ENCODE peak calls at places on chromosome 7, in ten cellular contexts. P is mucosa of descending colon, L is left ventricle myocardium inferior, G is transverse colon, U is fibroblast of pulmonary artery, I is colonic mucosa, J is AG04450, M is A549, R is astrocyte of the spinal cord, A is mammary epithelial cell. H is an unnamed sample.

GRCh38 chr7:94395141-94396041 is 696 bp downstream of the COL1A2 start:
- DNase-seq in L (no peak), P (no peak), R (peak; percentile 89), A (peak; percentile 63), M (peak; percentile 47), U (peak; percentile 94), I (peak; percentile 50), G (peak; percentile 30), J (peak; percentile 64), H (peak; percentile 88)

GRCh38 chr7:67484244-67484751 is 487.7 kb downstream of the TYW1 start:
- DNase-seq in R (peak; percentile 53), G (peak; percentile 26), A (peak; percentile 16), J (peak; percentile 15), L (peak; percentile 23), P (no peak), I (peak; percentile 22), U (peak; percentile 72), M (peak; percentile 64), H (peak; percentile 52)

GRCh38 chr7:66250711-66251110 is 45.6 kb downstream of the TPST1 start:
- DNase-seq in R (peak; percentile 79), J (peak; percentile 38), L (no peak), U (peak; percentile 95), A (peak; percentile 99), M (peak; percentile 20), P (no peak), G (no peak), I (no peak), H (peak; percentile 97)

GRCh38 chr7:130951976-130952313 is 217.9 kb upstream of the KLF14 start:
- DNase-seq in G (no peak), M (no peak), U (no peak), J (no peak), L (no peak), P (no peak), I (no peak), A (no peak), R (no peak), H (no peak)

GRCh38 chr7:157419030-157419293 is 82.2 kb downstream of the DNAJB6 start:
- DNase-seq in M (no peak), U (no peak), P (no peak), A (no peak), J (no peak), I (no peak), G (no peak), R (no peak), L (no peak), H (no peak)

GRCh38 chr7:153422291-153423189 is 629.7 kb upstream of the DPP6 start:
- DNase-seq in A (no peak), J (no peak), L (no peak), M (no peak), I (no peak), U (no peak), G (no peak), P (no peak), R (no peak), H (no peak)

GRCh38 chr7:9955138-9955537 is 1018.5 kb upstream of the PHF14 start:
- DNase-seq in J (no peak), R (no peak), A (no peak), G (no peak), L (no peak), M (no peak), U (no peak), P (no peak), I (no peak), H (no peak)

GRCh38 chr7:98981701-98982100 is 103.4 kb downstream of the TRRAP start:
- DNase-seq in P (no peak), I (no peak), M (no peak), L (no peak), G (no peak), R (no peak), U (no peak), J (no peak), A (no peak), H (no peak)

GRCh38 chr7:92763636-92764423 is 72.5 kb downstream of the CDK6 start:
- DNase-seq in I (peak; percentile 32), U (peak; percentile 65), L (no peak), J (no peak), G (no peak), R (peak; percentile 76), M (peak; percentile 78), P (no peak), A (peak; percentile 97), H (peak; percentile 96)

GRCh38 chr7:50724526-50725520 is 57.9 kb downstream of the GRB10 start:
- DNase-seq in I (no peak), U (no peak), L (no peak), R (no peak), G (no peak), P (no peak), A (no peak), J (no peak), M (no peak), H (no peak)

GRCh38 chr7:17099083-17099973 is 199.1 kb upstream of the AHR start:
- DNase-seq in I (peak; percentile 79), P (peak; percentile 54), J (no peak), R (no peak), A (peak; percentile 96), L (no peak), U (peak; percentile 94), G (peak; percentile 74), M (peak; percentile 50), H (peak; percentile 98)

GRCh38 chr7:2718703-2718965 is 30.6 kb downstream of the AMZ1 start:
- DNase-seq in R (no peak), G (no peak), J (no peak), A (no peak), M (no peak), L (no peak), U (no peak), I (no peak), P (no peak), H (no peak)

GRCh38 chr7:2717905-2718702 is 30.1 kb downstream of the AMZ1 start:
- DNase-seq in A (no peak), R (no peak), U (no peak), G (no peak), M (no peak), J (no peak), L (no peak), I (no peak), P (no peak), H (no peak)

GRCh38 chr7:2720024-2720423 is 32.0 kb downstream of the AMZ1 start:
- DNase-seq in J (no peak), L (no peak), P (peak; percentile 20), I (no peak), R (no peak), A (no peak), U (no peak), M (no peak), G (no peak), H (no peak)

GRCh38 chr7:2717293-2717904 is 29.4 kb downstream of the AMZ1 start:
- DNase-seq in U (peak; percentile 68), P (peak; percentile 82), J (no peak), G (peak; percentile 77), L (peak; percentile 48), R (peak; percentile 55), I (peak; percentile 83), A (no peak), M (no peak), H (no peak)

GRCh38 chr7:2719007-2719406 is 31.0 kb downstream of the AMZ1 start:
- DNase-seq in M (peak; percentile 83), J (no peak), L (no peak), A (no peak), G (no peak), R (no peak), I (peak; percentile 46), P (no peak), U (no peak), H (no peak)
- TF ChIP-seq CTCF in M (peak; percentile 49), J (peak; percentile 41), L (peak; percentile 44), A (peak; percentile 18), G (peak; percentile 25), R (peak; percentile 64), I (peak; percentile 36), P (no peak), U (peak; percentile 9), H (peak; percentile 39)

DNA sequence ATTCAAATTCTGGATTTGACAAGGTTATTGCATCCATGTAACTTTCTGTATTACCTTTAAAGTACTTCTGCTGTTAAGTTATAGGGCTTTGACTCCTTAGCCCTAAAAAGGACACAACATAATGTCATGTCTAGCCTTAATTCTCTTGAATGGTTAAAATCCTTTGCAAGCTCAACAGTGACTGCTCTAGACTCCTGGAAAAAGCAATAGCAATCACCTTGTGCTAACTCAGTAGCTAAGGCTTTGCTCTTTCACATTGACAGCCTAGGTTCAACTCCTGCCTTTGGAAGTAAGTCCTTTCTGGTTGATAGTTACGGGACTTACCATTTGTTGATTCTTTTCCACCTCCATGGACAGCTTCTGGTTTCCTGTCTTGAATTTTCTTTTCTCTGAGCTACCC is 16.1 kb upstream of the CREB3L2 start:
- DNase-seq in G (no peak), U (no peak), P (no peak), A (no peak), J (no peak), L (no peak), R (no peak), I (no peak), M (no peak), H (no peak)
- H3K4me3 ChIP-seq in G (no peak overlapping the region), U (no peak overlapping the region), P (no peak overlapping the region), A (no peak overlapping the region), J (no peak overlapping the region), L (no peak overlapping the region), R (no peak overlapping the region), I (no peak overlapping the region), M (no peak overlapping the region), H (no peak overlapping the region)

DNA sequence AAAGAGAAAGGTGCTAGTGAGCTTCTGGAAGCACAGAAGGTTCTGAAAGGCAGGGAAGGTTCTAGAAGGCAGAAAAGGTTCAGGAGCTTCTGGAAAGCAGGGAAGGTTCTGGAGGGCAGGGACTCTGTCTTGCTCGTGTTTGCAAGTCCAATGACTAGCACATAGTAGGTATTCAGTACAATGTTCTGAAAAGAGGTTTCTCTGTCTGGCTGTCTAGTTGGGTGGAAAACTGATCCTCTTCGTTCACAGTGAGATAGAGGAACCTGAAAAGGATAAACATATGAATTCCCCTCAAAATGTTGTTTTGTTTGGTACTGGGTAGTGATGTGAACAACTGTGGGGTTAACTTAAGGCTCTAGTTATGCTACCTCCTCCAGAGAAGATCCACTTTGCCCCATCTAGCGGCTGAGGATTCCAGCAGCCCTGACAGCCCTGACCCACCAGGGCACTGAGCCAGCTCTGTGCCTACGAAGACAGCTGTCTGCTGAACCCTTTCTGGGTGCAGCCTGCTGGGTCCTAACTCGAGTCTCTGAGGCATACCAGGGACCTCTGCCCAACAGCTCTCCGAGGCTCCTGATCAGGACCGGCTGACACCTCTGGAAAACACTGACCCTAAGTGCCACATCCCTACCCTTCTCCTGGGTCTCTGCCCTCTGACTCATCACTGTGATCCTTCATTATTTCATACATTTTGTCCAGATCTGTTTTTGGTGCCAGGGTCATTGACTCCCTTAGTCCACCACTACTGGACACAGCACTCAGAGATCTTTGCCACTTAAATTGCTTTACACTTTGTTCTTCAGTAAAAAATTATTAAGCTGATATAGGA is 15.4 kb downstream of the PTPRN2 start:
- DNase-seq in R (no peak), A (no peak), M (peak; percentile 62), P (no peak), G (no peak), I (no peak), L (no peak), U (no peak), J (no peak), H (no peak)
- TF ChIP-seq CTCF in R (no peak), A (no peak), M (peak; percentile 25), P (no peak), G (peak; percentile 13), I (no peak), L (peak; percentile 28), U (no peak), J (no peak), H (no peak)

DNA sequence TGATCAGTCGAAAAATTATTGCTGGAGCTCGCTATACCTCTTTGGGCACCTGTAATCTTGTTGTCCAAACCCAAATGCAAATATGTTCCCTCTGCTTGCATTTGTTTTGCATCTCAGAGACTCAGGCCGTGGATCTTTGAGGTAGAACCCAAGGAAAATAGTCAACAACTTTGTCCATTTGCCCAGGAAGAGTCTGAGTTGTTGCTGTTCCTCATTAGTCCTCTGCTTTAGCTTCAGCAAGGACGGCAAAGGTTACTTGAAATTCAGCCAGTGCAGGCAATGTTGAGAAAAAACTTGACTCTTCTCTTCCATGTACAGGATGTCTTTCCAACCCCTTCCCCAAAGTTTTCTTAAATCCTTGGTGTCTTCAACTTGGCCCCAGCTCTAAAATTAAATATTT is 45.8 kb downstream of the PDK4 start:
- DNase-seq in R (no peak), U (no peak), G (no peak), A (no peak), M (no peak), L (no peak), P (no peak), I (no peak), J (no peak), H (no peak)
- H3K4me3 ChIP-seq in R (no peak overlapping the region), U (no peak overlapping the region), G (no peak overlapping the region), A (no peak overlapping the region), M (no peak overlapping the region), L (peak overlapping the region; percentile 38), P (no peak overlapping the region), I (no peak overlapping the region), J (no peak overlapping the region), H (no peak overlapping the region)